ENCODE peak calls at places on chromosomes 5 and 9, in four cellular contexts. N is thoracic aorta, R is fibroblast of lung, E is choroid plexus epithelial cell. U is an unnamed sample.

GRCh38 chr9:34256104-34256503 is 73.0 kb downstream of the KIF24 start:
- DNase-seq in E (peak; percentile 41), R (no peak), N (no peak), U (no peak)

GRCh38 chr5:113331201-113331551 is 103.6 kb downstream of the TSSK1B start:
- DNase-seq in N (no peak), E (peak; percentile 70), R (peak; percentile 76), U (peak; percentile 64)

GRCh38 chr5:139088024-139088423 is 110.1 kb downstream of the SIL1 start:
- DNase-seq in N (no peak), R (no peak), E (peak; percentile 17), U (no peak)

GRCh38 chr5:139439013-139439903 is at the start of gene DNAJC18:
- DNase-seq in N (peak; percentile 91), E (peak; percentile 93), R (peak; percentile 83), U (peak; percentile 93)

GRCh38 chr9:35791321-35791921 is at the start of gene NPR2:
- DNase-seq in R (peak; percentile 27), E (peak; percentile 30), N (no peak), U (peak; percentile 30)

GRCh38 chr9:16642421-16643109 is 227.9 kb downstream of the BNC2 start:
- DNase-seq in E (no peak), R (peak; percentile 58), N (no peak), U (no peak)

GRCh38 chr5:68928617-68929302 is 165.1 kb upstream of the SLC30A5 start:
- DNase-seq in R (no peak), E (no peak), N (no peak), U (no peak)

GRCh38 chr9:34591091-34591910 is 1.8 kb upstream of the CNTFR start:
- DNase-seq in N (no peak), E (peak; percentile 82), R (peak; percentile 58), U (peak; percentile 80)

GRCh38 chr5:1945606-1946005 is 62.9 kb upstream of the IRX4 start:
- DNase-seq in R (no peak), E (no peak), N (no peak), U (no peak)

GRCh38 chr5:78896128-78896527 is 89.0 kb downstream of the ARSB start:
- DNase-seq in R (peak; percentile 84), E (peak; percentile 76), N (no peak), U (peak; percentile 75)

GRCh38 chr5:113085084-113085414 is 108.5 kb downstream of the DCP2 start:
- DNase-seq in E (no peak), N (no peak), R (no peak), U (no peak)

GRCh38 chr5:178074266-178074952 is 38.9 kb upstream of the N4BP3 start:
- DNase-seq in N (no peak), E (peak; percentile 18), R (peak; percentile 50), U (no peak)

GRCh38 chr5:77194762-77195161 is 15.7 kb upstream of the PDE8B start:
- DNase-seq in N (no peak), R (no peak), E (no peak), U (no peak)

GRCh38 chr5:139966856-139967255 is 76.2 kb downstream of the NRG2 start:
- DNase-seq in R (no peak), N (no peak), E (no peak), U (no peak)

GRCh38 chr9:108654566-108654965 is 201.2 kb downstream of the ACTL7B start:
- DNase-seq in E (peak; percentile 12), R (no peak), N (no peak), U (peak; percentile 7)

GRCh38 chr9:86733929-86734328 is 213.4 kb downstream of the GAS1 start:
- DNase-seq in N (no peak), E (no peak), R (no peak), U (no peak)

GRCh38 chr9:6827370-6827949 is 69.7 kb downstream of the KDM4C start:
- DNase-seq in N (no peak), E (peak; percentile 71), R (peak; percentile 36), U (peak; percentile 69)

GRCh38 chr9:89096807-89097206 is 81.8 kb downstream of the SHC3 start:
- DNase-seq in N (no peak), E (no peak), R (no peak), U (no peak)

GRCh38 chr5:32711693-32712462 is 757 bp downstream of the NPR3 start:
- DNase-seq in R (peak; percentile 59), E (peak; percentile 25), N (no peak), U (no peak)

GRCh38 chr5:113182658-113183344 is 206.2 kb downstream of the DCP2 start:
- DNase-seq in E (no peak), R (no peak), N (no peak), U (no peak)

GRCh38 chr5:129104910-129105455 is 10.4 kb downstream of the ISOC1 start:
- DNase-seq in N (no peak), R (no peak), E (no peak), U (no peak)

GRCh38 chr9:6997330-6997729 is 239.6 kb downstream of the KDM4C start:
- DNase-seq in E (no peak), R (no peak), N (no peak), U (no peak)

GRCh38 chr9:123401879-123402513 is 46.0 kb downstream of the CRB2 start:
- DNase-seq in E (peak; percentile 75), R (peak; percentile 40), N (no peak), U (peak; percentile 70)

GRCh38 chr5:113389116-113389515 is 45.7 kb downstream of the TSSK1B start:
- DNase-seq in R (no peak), N (no peak), E (no peak), U (no peak)

GRCh38 chr9:114460513-114461225 is 44.6 kb downstream of the WHRN start:
- DNase-seq in N (no peak), E (no peak), R (no peak), U (no peak)

GRCh38 chr9:31519011-31519410 is 865.4 kb upstream of the ACO1 start:
- DNase-seq in N (no peak), E (peak; percentile 25), R (no peak), U (no peak)

GRCh38 chr5:100623719-100624118 is 88.5 kb downstream of the FAM174A start:
- DNase-seq in E (peak; percentile 78), N (no peak), R (peak; percentile 39), U (peak; percentile 68)

GRCh38 chr9:35075358-35075757 is 2.9 kb upstream of the VCP start:
- DNase-seq in N (no peak), R (no peak), E (no peak), U (no peak)

GRCh38 chr9:14749738-14750137 is 27.2 kb upstream of the CER1 start:
- DNase-seq in R (no peak), E (no peak), N (no peak), U (no peak)

GRCh38 chr5:14229181-14229580 is 86.0 kb downstream of the TRIO start:
- DNase-seq in E (no peak), R (no peak), N (no peak), U (no peak)

GRCh38 chr5:10854526-10855277 is 93.7 kb upstream of the DAP start:
- DNase-seq in N (no peak), R (no peak), E (peak; percentile 23), U (no peak)

GRCh38 chr5:65198777-65199120 is 283.0 kb downstream of the ADAMTS6 start:
- DNase-seq in R (peak; percentile 100), E (peak; percentile 96), N (no peak), U (peak; percentile 96)

GRCh38 chr9:124520206-124520596 is 13.0 kb upstream of the NR5A1 start:
- DNase-seq in E (no peak), N (no peak), R (no peak), U (no peak)

GRCh38 chr5:96072138-96072790 is 110.6 kb upstream of the ELL2 start:
- DNase-seq in R (no peak), E (no peak), N (no peak), U (no peak)
- TF ChIP-seq CTCF in R (no peak), E (no peak), N (no peak), U (no peak)

DNA sequence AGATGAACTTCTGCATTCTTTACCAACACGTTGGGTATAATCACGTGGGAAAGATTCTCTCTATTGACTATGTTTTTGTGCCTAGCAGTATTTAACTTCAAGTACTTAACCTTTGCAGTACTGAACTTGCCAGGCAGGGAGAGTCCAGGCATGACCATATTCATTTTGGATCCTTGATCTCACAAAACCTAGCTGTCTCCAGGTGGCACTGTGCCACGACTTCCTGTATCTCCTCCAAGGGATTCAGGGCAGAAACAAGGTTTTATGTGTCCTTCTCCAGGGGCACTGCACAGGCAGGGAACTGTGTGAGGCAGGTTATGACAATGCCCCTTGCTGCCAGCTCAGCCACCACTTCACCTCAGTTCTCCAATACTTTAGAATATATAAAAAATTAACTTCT is 11.7 kb upstream of the IFNA5 start:
- DNase-seq in E (no peak), R (no peak), N (no peak), U (no peak)
- TF ChIP-seq CTCF in E (no peak), R (no peak), N (no peak), U (no peak)

GRCh38 chr9:133440884-133441283 is 18.7 kb downstream of the ADAMTS13 start:
- DNase-seq in R (no peak), E (no peak), N (no peak), U (no peak)

GRCh38 chr9:133439337-133439736 is 17.2 kb downstream of the ADAMTS13 start:
- DNase-seq in N (no peak), R (no peak), E (no peak), U (no peak)

GRCh38 chr9:133436706-133437105 is 14.5 kb downstream of the ADAMTS13 start:
- DNase-seq in N (no peak), E (no peak), R (no peak), U (no peak)

GRCh38 chr9:133441571-133441970 is 18.2 kb upstream of the CACFD1 start:
- DNase-seq in R (no peak), E (no peak), N (no peak), U (no peak)

DNA sequence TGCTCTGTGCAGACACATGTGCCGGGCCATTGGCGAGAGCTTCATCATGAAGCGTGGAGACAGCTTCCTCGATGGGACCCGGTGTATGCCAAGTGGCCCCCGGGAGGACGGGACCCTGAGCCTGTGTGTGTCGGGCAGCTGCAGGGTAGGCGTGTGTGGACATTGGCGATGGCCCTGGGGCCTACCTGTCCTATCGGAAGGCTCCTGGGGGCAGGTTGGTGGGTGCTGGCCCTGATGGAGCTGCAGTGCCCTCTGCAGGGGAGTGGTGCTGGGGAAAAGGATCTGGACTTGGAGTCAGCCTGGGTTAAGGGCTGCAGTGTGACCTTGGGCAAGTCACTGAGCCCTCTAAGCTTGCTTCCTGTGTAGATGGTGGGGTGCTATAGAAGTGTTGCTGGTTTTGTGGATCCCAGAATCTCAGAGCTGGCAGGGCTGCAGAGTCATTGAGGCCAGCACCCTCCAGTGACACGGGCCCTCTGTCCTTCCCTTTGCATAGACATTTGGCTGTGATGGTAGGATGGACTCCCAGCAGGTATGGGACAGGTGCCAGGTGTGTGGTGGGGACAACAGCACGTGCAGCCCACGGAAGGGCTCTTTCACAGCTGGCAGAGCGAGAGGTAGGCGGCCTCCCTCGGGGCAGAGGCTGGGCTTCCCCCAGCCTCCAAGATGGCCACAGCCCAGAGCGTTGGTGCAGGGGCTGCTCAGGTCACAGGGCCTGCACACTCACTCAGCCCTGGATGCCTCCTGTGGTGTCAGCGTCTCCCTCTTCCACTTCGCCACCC is 15.8 kb downstream of the ADAMTS13 start:
- DNase-seq in R (no peak), E (no peak), N (no peak), U (no peak)
- TF ChIP-seq CTCF in R (peak; percentile 23), E (peak; percentile 51), N (no peak), U (no peak)

DNA sequence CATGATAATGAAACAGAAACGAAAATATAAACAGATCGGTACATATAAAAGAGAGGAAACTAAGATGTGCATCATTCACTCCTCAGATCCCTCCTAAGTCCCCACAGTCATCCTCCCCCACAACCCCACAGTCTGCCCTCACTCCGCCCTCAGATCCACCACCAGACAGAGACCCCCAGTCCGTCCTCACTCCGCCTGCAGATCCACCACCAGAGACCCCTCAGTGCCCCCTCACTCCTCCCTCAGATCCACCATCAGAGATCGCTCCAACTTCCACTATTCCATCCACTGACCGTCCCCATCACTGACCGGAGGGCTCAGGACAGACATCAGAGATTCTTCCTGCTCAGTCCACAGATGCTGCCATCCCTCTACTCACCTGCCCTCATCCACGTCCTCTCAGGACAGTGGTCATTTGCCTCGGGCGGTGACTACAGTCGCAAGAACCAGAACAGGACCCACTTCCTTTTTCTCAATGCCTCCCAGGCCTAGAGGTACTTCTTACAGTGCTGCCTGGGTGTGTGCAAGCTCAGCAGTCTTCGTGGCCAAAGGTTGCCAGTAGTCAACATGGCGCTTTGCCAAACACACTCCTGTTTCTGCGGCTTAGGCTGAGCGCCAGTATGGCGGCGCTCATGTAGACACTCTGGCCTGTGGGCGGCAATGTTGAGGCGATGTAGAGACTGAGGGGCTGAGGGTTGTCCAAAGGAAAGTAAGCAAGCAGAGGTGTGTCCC is 8.3 kb upstream of the SPATA31C1 start:
- DNase-seq in R (no peak), N (no peak), E (no peak), U (no peak)
- TF ChIP-seq CTCF in R (no peak), N (no peak), E (no peak), U (no peak)